ENCODE peak calls at places on chromosomes 12 and 14, in seven cellular contexts. F is K562, U is SK-N-SH, P is HepG2, O is GM12892, Z is H1, E is GM12878. S is an unnamed sample.

GRCh38 chr12:80239867-80240266 is 140.5 kb downstream of the OTOGL start:
- DNase-seq in E (no peak), Z (no peak), P (no peak), F (no peak), U (no peak), O (no peak), S (no peak)

GRCh38 chr14:77228056-77228455 is 43.0 kb downstream of the NGB start:
- DNase-seq in O (no peak), Z (no peak), U (no peak), P (no peak), E (no peak), F (peak), S (no peak)

GRCh38 chr12:20950248-20950647 is 139.7 kb downstream of the SLCO1B3 start:
- DNase-seq in Z (no peak), O (no peak), F (peak), U (peak), P (peak), E (peak), S (no peak)

GRCh38 chr12:105617141-105617540 is 286.6 kb downstream of the C12orf75 start:
- DNase-seq in O (no peak), Z (no peak), P (no peak), U (no peak), F (no peak), E (no peak), S (no peak)

GRCh38 chr14:104073764-104074163 is 11.7 kb upstream of the ASPG start:
- DNase-seq in O (no peak), E (no peak), P (no peak), F (peak), U (no peak), Z (no peak), S (no peak)

GRCh38 chr12:61536525-61536924 is 723.7 kb upstream of the USP15 start:
- DNase-seq in F (no peak), Z (no peak), U (no peak), P (no peak), E (no peak), O (no peak), S (no peak)

GRCh38 chr12:75634244-75635222 is 123.1 kb upstream of the KRR1 start:
- DNase-seq in E (no peak), U (no peak), O (no peak), Z (no peak), P (no peak), F (no peak), S (no peak)

GRCh38 chr12:47038270-47038748 is 41.1 kb upstream of the PCED1B start:
- DNase-seq in F (no peak), O (no peak), U (no peak), E (no peak), P (no peak), Z (no peak), S (no peak)

GRCh38 chr12:99658950-99659349 is 11.4 kb downstream of the GARIN6 start:
- DNase-seq in E (no peak), O (no peak), F (no peak), P (no peak), Z (no peak), U (no peak), S (no peak)

GRCh38 chr12:111532741-111533140 is 66.4 kb downstream of the ATXN2 start:
- DNase-seq in U (no peak), Z (no peak), F (no peak), E (no peak), O (no peak), P (no peak), S (no peak)

GRCh38 chr12:78963439-78964222 is 99.1 kb downstream of the SYT1 start:
- DNase-seq in F (no peak), Z (no peak), E (no peak), P (no peak), U (no peak), O (no peak), S (no peak)

GRCh38 chr14:75204106-75204505 is 27.7 kb upstream of the TMED10 start:
- DNase-seq in F (no peak), Z (no peak), O (no peak), E (no peak), U (no peak), P (no peak), S (no peak)

GRCh38 chr14:58430156-58430555 is 2.6 kb downstream of the KIAA0586 start:
- DNase-seq in Z (no peak), O (no peak), E (no peak), F (no peak), P (no peak), U (no peak), S (no peak)

GRCh38 chr14:65241125-65241752 is 138.9 kb upstream of the MAX start:
- DNase-seq in E (no peak), F (no peak), Z (no peak), P (no peak), U (no peak), O (no peak), S (no peak)

GRCh38 chr12:56941299-56942017 is 7.2 kb upstream of the SDR9C7 start:
- DNase-seq in U (no peak), Z (peak), P (peak), F (peak), E (peak), O (no peak), S (no peak)

GRCh38 chr12:86710110-86710509 is 453.9 kb upstream of the MGAT4C start:
- DNase-seq in U (no peak), E (no peak), P (no peak), Z (no peak), F (no peak), O (no peak), S (no peak)

GRCh38 chr12:125633686-125634085 is 568.5 kb downstream of the AACS start:
- DNase-seq in U (no peak), F (no peak), O (no peak), E (no peak), P (no peak), Z (no peak), S (no peak)

GRCh38 chr14:100376751-100377171 is 53.6 kb downstream of the SLC25A47 start:
- DNase-seq in Z (peak), P (peak), O (no peak), E (no peak), F (no peak), U (no peak), S (no peak)

GRCh38 chr12:116598341-116599284 is 39.4 kb downstream of the MAP1LC3B2 start:
- DNase-seq in P (no peak), U (no peak), O (no peak), Z (no peak), E (no peak), F (peak), S (no peak)

GRCh38 chr14:33509927-33510535 is 440.8 kb downstream of the EGLN3 start:
- DNase-seq in O (no peak), P (no peak), E (no peak), F (no peak), Z (no peak), U (no peak), S (no peak)

GRCh38 chr12:40225984-40226602 is 1.3 kb downstream of the LRRK2 start:
- DNase-seq in P (no peak), U (no peak), F (no peak), O (no peak), Z (no peak), E (peak), S (no peak)

GRCh38 chr14:21300892-21301291 is 21.0 kb downstream of the RPGRIP1 start:
- DNase-seq in O (no peak), U (peak), Z (peak), E (no peak), F (no peak), P (no peak), S (peak)

DNA sequence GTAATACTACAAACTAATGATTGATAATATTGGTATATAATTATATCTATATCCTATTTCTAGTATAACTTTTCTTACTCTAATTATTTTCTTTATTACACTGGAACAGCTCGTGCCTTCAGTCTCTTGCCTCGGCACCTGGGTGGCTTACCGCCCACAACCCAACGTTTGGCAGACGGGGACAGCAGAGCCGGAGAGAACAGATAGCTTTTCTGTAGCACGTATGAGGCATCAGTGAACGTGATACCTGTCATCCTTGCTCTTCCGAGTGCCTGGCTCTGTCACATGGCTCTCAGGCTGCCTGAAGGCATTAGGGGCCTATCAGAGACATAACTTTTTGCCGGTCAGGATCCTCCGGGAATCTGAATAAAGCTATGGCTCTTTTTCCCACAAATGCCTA is 5.5 kb downstream of the PUS1 start:
- DNase-seq in P (no peak), F (no peak), O (no peak), U (no peak), Z (no peak), E (no peak), S (no peak)
- TF ChIP-seq TAF1 in P (no peak), F (no peak), O (no peak), U (no peak), Z (no peak), E (no peak), S (no peak)

GRCh38 chr12:124303579-124304313 is 8.9 kb downstream of the RFLNA start:
- DNase-seq in U (no peak), E (no peak), F (no peak), Z (no peak), O (no peak), P (no peak), S (no peak)

GRCh38 chr12:124305776-124306685 is 11.1 kb downstream of the RFLNA start:
- DNase-seq in P (no peak), U (no peak), O (no peak), E (no peak), Z (no peak), F (no peak), S (no peak)

GRCh38 chr12:124305136-124305535 is 10.2 kb downstream of the RFLNA start:
- DNase-seq in U (no peak), E (no peak), O (no peak), F (no peak), Z (no peak), P (no peak), S (no peak)

GRCh38 chr12:124302807-124303578 is 8.1 kb downstream of the RFLNA start:
- DNase-seq in F (no peak), E (no peak), O (no peak), P (no peak), U (no peak), Z (no peak), S (no peak)

GRCh38 chr12:124304314-124304790 is 9.5 kb downstream of the RFLNA start:
- DNase-seq in P (no peak), U (no peak), E (no peak), F (no peak), Z (no peak), O (no peak), S (no peak)
- TF ChIP-seq TAF1 in P (no peak), U (no peak), E (no peak), F (no peak), Z (no peak), O (no peak), S (no peak)

DNA sequence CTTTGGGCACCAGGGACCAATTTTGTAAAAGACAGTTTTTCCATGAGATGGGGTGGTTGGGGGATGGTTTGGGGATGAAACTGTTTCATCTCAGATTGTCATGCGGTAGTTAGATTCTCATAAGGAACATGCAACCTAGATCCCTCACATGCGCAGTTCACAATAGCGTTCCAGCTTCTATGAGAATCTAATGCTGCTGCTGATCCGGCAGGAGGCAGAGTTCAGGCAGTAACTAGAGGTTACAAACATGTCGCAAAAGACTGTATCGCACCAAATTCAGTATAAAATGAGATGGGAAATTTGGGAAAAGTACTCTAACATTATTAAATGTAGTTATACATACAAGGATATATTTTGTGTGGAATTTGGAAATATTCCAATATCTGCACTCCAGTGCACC is 213.2 kb upstream of the LRFN5 start:
- DNase-seq in O (no peak), E (no peak), U (no peak), P (no peak), Z (no peak), F (no peak), S (no peak)
- TF ChIP-seq TAF1 in O (no peak), E (no peak), U (no peak), P (no peak), Z (no peak), F (no peak), S (no peak)

GRCh38 chr12:96187675-96188355 is 6.4 kb upstream of the ELK3 start:
- DNase-seq in Z (no peak), F (no peak), E (no peak), U (no peak), P (no peak), O (no peak), S (no peak)
- TF ChIP-seq TAF1 in Z (no peak), F (no peak), E (no peak), U (no peak), P (no peak), O (no peak), S (no peak)

DNA sequence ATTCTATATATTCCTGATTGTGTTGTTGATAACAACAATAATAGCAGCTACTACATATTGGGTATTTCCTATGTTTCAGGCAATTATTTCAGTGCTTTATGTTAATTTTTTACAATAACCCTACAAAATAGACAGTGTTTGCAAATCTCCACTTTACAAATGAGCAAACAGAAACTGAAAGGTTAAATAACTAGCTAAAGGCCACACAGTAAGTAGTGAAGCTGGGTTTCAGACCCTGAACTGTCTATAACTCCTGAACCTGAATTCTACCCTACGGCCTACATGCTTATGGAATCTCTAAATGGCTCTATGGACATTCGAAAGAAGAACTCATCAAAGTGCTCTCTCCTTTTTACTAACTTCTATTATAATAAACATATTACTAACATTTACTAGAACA is 19.7 kb upstream of the NUDT4 start:
- DNase-seq in Z (no peak), E (no peak), P (no peak), O (no peak), U (no peak), F (peak), S (no peak)
- TF ChIP-seq TAF1 in Z (no peak), E (no peak), P (no peak), O (no peak), U (no peak), F (no peak), S (no peak)

DNA sequence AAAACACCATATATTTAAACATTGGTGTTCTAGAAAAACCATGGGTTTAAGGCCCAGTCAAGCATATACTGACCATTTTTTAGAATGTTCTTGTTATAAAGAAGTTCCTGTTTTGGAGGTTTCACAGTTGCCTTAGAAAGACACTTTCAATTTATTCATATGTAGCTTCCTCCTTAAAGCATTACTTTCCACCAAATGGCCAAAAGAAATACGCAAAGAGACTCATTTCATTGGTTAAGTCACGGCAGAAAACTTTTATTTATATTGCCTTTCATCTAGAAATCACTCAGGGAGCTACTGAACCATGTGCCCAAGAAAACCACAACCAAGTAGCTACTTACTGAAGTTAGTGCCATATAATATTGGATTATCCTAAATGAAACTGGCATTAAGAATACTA is 40.0 kb downstream of the MYBPC1 start:
- DNase-seq in P (no peak), U (no peak), O (no peak), F (no peak), Z (no peak), E (peak), S (peak)
- TF ChIP-seq TAF1 in P (no peak), U (no peak), O (no peak), F (no peak), Z (no peak), E (no peak), S (no peak)

S was measured in GM12891.